ENCODE peak calls at places on chromosomes 2 and 18, in four cellular contexts. B is GM23248, H is neural progenitor cell, I is MM.1S. E is an unnamed sample. For H3K9me3, the result is how much of the 10 kb centered on the place peaks cover.

GRCh38 chr2:237012021-237012420 is 73.7 kb upstream of the COPS8 start:
- DNase-seq in B (no peak), H (peak), I (no peak), E (no peak)

GRCh38 chr2:121697108-121697631 is 39.5 kb downstream of the NIFK start:
- DNase-seq in B (peak), H (no peak), I (no peak), E (no peak)

GRCh38 chr2:168220971-168221819 is 26.2 kb downstream of the STK39 start:
- DNase-seq in B (no peak), H (no peak), I (no peak), E (no peak)

GRCh38 chr2:85713836-85714235 is 19.7 kb downstream of the GNLY start:
- DNase-seq in B (no peak), H (no peak), I (no peak), E (no peak)

GRCh38 chr18:46650681-46651080 is 6.3 kb downstream of the LOXHD1 start:
- DNase-seq in B (no peak), H (no peak), I (no peak), E (no peak)

GRCh38 chr2:189164732-189165131 is 14.8 kb downstream of the COL5A2 start:
- DNase-seq in B (peak), H (no peak), I (no peak), E (no peak)

GRCh38 chr2:28292491-28292890 is 100.2 kb upstream of the FOSL2 start:
- DNase-seq in B (peak), H (no peak), I (no peak), E (no peak)

GRCh38 chr2:188293601-188294482 is 2.2 kb downstream of the GULP1 start:
- DNase-seq in B (peak), H (peak), I (no peak), E (peak)

GRCh38 chr18:39799010-39799409 is 2156.0 kb upstream of the PIK3C3 start:
- DNase-seq in B (peak), H (no peak), I (no peak), E (no peak)

GRCh38 chr2:44181648-44182047 is 13.0 kb downstream of the PPM1B start:
- DNase-seq in B (no peak), H (no peak), I (no peak), E (no peak)
- H3K4me3 ChIP-seq in B (no peak), H (no peak), I (no peak), E (no peak)

GRCh38 chr2:119250891-119251290 is 27.3 kb downstream of the STEAP3 start:
- DNase-seq in B (no peak), H (no peak), I (no peak), E (no peak)
- H3K9me3 ChIP-seq in B (under half), H (under half), I (under half), E (under half)

DNA sequence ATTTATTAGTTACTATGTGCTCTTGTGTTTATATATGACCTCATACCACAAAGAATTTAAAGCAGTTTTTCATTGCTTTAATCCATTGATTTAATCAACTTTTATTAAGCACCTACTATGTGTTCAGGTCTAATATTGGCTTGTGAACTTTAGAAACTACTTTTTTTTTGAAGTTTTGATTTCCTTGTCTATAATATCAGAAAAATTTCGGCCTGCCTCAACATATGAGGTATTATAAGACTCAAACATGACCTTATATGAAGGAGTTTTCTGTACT is 117.7 kb downstream of the ZNF521 start:
- DNase-seq in B (no peak), H (no peak), I (no peak), E (no peak)
- H3K4me3 ChIP-seq in B (peak), H (no peak), I (no peak), E (no peak)

GRCh38 chr2:68278169-68278568 is 25.8 kb upstream of the PPP3R1 start:
- DNase-seq in B (no peak), H (no peak), I (no peak), E (no peak)
- H3K9me3 ChIP-seq in B (under half), H (under half), I (under half), E (under half)

GRCh38 chr2:8418721-8419120 is 263.1 kb upstream of the ID2 start:
- DNase-seq in B (peak), H (no peak), I (no peak), E (no peak)
- H3K4me3 ChIP-seq in B (no peak), H (no peak), I (no peak), E (no peak)

E was measured in Caco-2.